ENCODE peak calls at places on chromosome 4, in six cellular contexts. R is IMR-90, E is H9, S is mesenchymal stem cell, C is H1, Y is neuronal stem cell. L is an unnamed sample.

GRCh38 chr4:25670991-25671390 is 15.3 kb downstream of the SLC34A2 start:
- DNase-seq in R (no peak), E (no peak), S (no peak), C (no peak), Y (no peak), L (no peak)

GRCh38 chr4:23425570-23425969 is 464.3 kb downstream of the PPARGC1A start:
- DNase-seq in R (no peak), E (no peak), S (no peak), C (no peak), Y (no peak), L (no peak)

GRCh38 chr4:5465529-5465928 is 242.8 kb downstream of the EVC2 start:
- DNase-seq in R (no peak), E (no peak), S (no peak), C (no peak), Y (no peak), L (no peak)

GRCh38 chr4:39514888-39515401 is 12.3 kb downstream of the UGDH start:
- DNase-seq in R (peak), E (no peak), S (peak), C (no peak), Y (no peak), L (no peak)

GRCh38 chr4:106039796-106040195 is 144.5 kb downstream of the NPNT start:
- DNase-seq in R (peak), E (no peak), S (no peak), C (no peak), Y (no peak), L (no peak)

GRCh38 chr4:95087657-95088455 is 330.1 kb downstream of the BMPR1B start:
- DNase-seq in R (peak), E (no peak), S (peak), C (no peak), Y (no peak), L (no peak)

GRCh38 chr4:119508281-119508680 is 120.3 kb downstream of the PDE5A start:
- DNase-seq in R (peak), E (no peak), S (no peak), C (no peak), Y (no peak), L (no peak)

GRCh38 chr4:15493411-15493810 is 23.7 kb downstream of the CC2D2A start:
- DNase-seq in R (peak), E (no peak), S (no peak), C (no peak), Y (no peak), L (no peak)

GRCh38 chr4:81652069-81652478 is 180.4 kb upstream of the RASGEF1B start:
- DNase-seq in R (no peak), E (no peak), S (no peak), C (no peak), Y (no peak), L (no peak)

GRCh38 chr4:41505161-41505653 is 32.8 kb upstream of the LIMCH1 start:
- DNase-seq in R (no peak), E (no peak), S (peak), C (no peak), Y (no peak), L (no peak)

GRCh38 chr4:156594619-156595018 is 377.0 kb downstream of the PDGFC start:
- DNase-seq in R (no peak), E (no peak), S (peak), C (no peak), Y (no peak), L (no peak)

DNA sequence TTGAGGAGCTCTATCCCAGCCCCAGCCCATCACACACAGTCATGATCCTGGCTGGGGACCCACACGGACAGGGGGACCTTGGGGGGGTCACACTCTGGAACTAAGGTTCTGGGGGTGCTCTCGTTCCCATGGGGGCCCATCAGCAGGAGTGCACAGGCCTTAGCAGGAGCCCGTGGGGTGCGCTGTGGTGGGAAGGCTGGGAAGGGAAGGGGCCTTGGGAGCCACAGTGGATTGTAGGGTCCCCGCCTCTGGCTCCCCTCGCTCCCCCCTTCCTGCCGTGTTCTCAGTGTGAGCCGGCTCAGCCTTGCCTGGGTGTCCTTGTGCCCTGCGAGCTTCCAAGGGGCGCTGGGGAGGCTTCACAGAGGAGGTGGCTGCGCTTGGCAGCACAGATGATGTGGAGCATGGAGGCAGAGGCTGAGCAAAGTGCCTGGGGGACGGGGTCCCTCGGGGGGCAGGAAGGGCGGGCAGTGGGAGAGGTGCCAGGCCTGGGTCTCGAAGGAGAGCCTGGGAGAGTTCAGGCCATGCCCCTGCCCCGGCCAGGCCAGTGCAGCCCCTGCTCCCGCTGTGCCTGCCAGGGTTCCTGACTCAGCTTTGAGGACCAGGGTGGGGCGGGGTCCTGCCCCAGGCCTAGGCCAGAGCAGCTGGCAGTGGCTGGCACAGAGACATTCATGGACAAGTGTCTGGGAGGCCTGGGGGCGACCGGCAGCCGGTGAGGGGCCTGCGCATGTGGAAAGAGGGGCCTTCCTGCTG is 5.5 kb upstream of the HGFAC start:
- DNase-seq in R (no peak), E (no peak), S (no peak), C (no peak), Y (no peak), L (no peak)
- H4K91ac ChIP-seq in R (peak), E (no peak), S (peak), C (peak), Y (no peak), L (peak)

DNA sequence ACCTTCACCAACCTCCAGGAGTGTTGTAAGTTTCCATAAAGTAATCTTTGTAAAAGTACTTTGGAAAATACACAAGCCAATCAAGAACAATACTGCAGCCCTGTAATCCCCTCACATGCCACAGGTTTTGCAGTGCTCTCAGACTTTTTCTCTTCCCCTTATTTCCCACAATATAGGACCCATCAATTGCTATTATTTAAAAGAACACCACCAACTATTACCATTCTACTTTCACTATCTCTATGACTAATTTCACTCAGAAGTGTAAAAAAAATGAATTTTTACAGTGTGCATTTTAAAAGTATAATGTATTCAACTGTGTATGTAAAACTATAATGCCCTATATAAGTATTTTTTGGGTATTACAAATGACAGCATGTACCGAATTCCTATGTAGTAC is 1.7 kb downstream of the ATP8A1 start:
- DNase-seq in R (no peak), E (no peak), S (no peak), C (no peak), Y (no peak), L (no peak)
- H4K8ac ChIP-seq in R (no peak), E (no peak), S (no peak), C (no peak), Y (no peak), L (no peak)

DNA sequence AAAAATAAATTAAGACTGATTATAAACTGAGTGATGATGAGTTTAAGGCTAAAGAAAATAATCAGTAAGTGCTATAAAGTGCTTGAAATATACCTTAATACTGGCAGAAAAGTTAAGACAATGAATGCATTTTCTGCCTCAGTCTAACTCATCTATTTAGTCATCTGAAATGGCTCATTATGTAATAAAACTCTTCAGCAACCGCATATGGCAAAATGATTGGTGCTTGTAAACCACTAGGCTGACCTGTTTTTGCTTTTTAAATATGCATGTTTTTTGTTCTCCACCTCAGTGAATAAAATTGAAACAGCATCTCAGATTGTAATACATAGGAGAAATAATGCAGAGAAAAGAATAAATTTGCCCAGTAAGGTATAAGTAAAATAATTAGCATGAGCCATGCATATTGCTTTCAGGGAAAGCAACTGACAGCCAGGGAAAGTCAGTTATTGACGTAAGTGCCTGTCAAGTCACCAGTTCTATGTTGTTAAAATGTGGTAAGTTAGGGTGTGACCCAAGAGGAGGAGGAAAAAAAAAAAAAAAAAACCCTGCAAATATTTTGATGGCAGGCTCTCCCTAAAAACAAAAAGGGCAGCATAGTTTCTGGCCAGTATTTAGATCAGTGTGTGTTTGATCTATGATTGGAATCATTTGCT is 167.5 kb downstream of the PALLD start:
- DNase-seq in R (no peak), E (no peak), S (no peak), C (no peak), Y (no peak), L (no peak)
- H3K14ac ChIP-seq in R (no peak), E (no peak), S (no peak), C (no peak), Y (no peak), L (no peak)

GRCh38 chr4:175929932-175930331 is 117.9 kb upstream of the GPM6A start:
- DNase-seq in R (no peak), E (no peak), S (no peak), C (no peak), Y (no peak), L (no peak)
- H4K91ac ChIP-seq in R (no peak), E (no peak), S (no peak), C (no peak), Y (no peak), L (no peak)

GRCh38 chr4:123378794-123379193 is 17.8 kb upstream of the SPRY1 start:
- DNase-seq in R (no peak), E (peak), S (no peak), C (no peak), Y (no peak), L (no peak)
- H4K8ac ChIP-seq in R (no peak), E (no peak), S (no peak), C (no peak), Y (no peak), L (no peak)

GRCh38 chr4:102734116-102734515 is 26.7 kb downstream of the MANBA start:
- DNase-seq in R (no peak), E (no peak), S (peak), C (no peak), Y (no peak), L (no peak)
- H3K14ac ChIP-seq in R (peak), E (no peak), S (no peak), C (no peak), Y (no peak), L (no peak)

GRCh38 chr4:150436598-150437370 is 145.2 kb upstream of the MAB21L2 start:
- DNase-seq in R (no peak), E (no peak), S (no peak), C (no peak), Y (no peak), L (no peak)

GRCh38 chr4:150431221-150431620 is 150.7 kb upstream of the MAB21L2 start:
- DNase-seq in R (no peak), E (no peak), S (no peak), C (no peak), Y (no peak), L (no peak)
- H4K91ac ChIP-seq in R (no peak), E (no peak), S (no peak), C (no peak), Y (no peak), L (no peak)

GRCh38 chr4:184153781-184154542 is 63.7 kb downstream of the ENPP6 start:
- DNase-seq in R (no peak), E (no peak), S (no peak), C (no peak), Y (no peak), L (no peak)
- H4K8ac ChIP-seq in R (no peak), E (no peak), S (no peak), C (no peak), Y (no peak), L (no peak)

GRCh38 chr4:109067509-109068205 is 234.8 kb downstream of the COL25A1 start:
- DNase-seq in R (peak), E (no peak), S (peak), C (no peak), Y (no peak), L (no peak)
- H3K14ac ChIP-seq in R (no peak), E (no peak), S (no peak), C (no peak), Y (no peak), L (no peak)

DNA sequence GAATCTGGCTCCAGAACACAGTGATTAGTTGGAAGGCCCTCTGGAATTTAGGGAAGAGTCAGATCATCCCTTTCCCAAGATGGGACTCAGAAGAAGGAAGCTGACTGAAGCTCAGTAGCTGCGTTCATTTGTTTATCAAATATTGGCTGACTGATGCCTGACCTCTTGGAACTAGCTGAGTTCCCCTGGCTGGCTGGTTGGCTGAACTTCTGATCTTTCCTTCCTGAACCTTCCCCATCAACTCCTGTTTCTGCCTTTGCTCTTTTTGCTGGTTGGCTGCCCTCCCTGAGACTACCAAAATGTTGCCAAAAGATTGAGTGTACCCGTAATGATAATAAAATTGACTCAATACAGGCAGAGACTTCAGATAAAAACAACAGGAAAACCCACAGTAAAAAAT is 866.5 kb upstream of the INTU start:
- DNase-seq in R (peak), E (no peak), S (no peak), C (no peak), Y (no peak), L (no peak)
- H4K91ac ChIP-seq in R (no peak), E (no peak), S (no peak), C (no peak), Y (no peak), L (no peak)

L was measured in trophoblast cell.